ENCODE peak calls at places on chromosomes 13 and 19, in five cellular contexts. T, E, K, F and U are unnamed samples.

GRCh38 chr19:6236310-6237291 is 43.2 kb downstream of the MLLT1 start:
- DNase-seq in F (no peak), E (peak; percentile 71), K (no peak), T (peak; percentile 90), U (no peak)

GRCh38 chr19:41595890-41596280 is 19.9 kb downstream of the CEACAM21 start:
- DNase-seq in K (no peak), E (no peak), T (no peak), F (no peak), U (no peak)

GRCh38 chr13:29497137-29497654 is 98.3 kb downstream of the SLC7A1 start:
- DNase-seq in T (no peak), F (no peak), K (peak; percentile 31), E (peak; percentile 30), U (no peak)

GRCh38 chr13:70666883-70667282 is 558.6 kb upstream of the KLHL1 start:
- DNase-seq in T (no peak), K (no peak), F (no peak), E (no peak), U (no peak)

GRCh38 chr13:103036268-103036667 is 29.9 kb downstream of the SLC10A2 start:
- DNase-seq in K (no peak), F (no peak), T (no peak), E (no peak), U (no peak)

GRCh38 chr13:73341748-73342147 is 282.9 kb downstream of the KLF5 start:
- DNase-seq in E (no peak), F (peak; percentile 10), T (no peak), K (peak; percentile 70), U (no peak)

GRCh38 chr13:85654227-85654626 is 145.0 kb downstream of the SLITRK6 start:
- DNase-seq in F (no peak), T (no peak), K (no peak), E (no peak), U (no peak)

GRCh38 chr13:20073775-20074174 is 87.1 kb downstream of the GJA3 start:
- DNase-seq in T (no peak), F (no peak), K (no peak), E (no peak), U (no peak)

GRCh38 chr13:59946924-59947323 is 216.8 kb downstream of the DIAPH3 start:
- DNase-seq in T (no peak), K (peak; percentile 9), E (no peak), F (peak; percentile 45), U (no peak)

GRCh38 chr13:50846861-50847475 is 3.5 kb upstream of the DLEU7 start:
- DNase-seq in E (no peak), K (no peak), T (no peak), F (no peak), U (no peak)

GRCh38 chr13:52162279-52163101 is 3.1 kb upstream of the NEK3 start:
- DNase-seq in K (peak; percentile 42), E (no peak), T (no peak), F (no peak), U (no peak)

GRCh38 chr19:34461375-34462100 is 20.0 kb upstream of the WTIP start:
- DNase-seq in E (no peak), F (no peak), T (no peak), K (peak; percentile 45), U (no peak)

GRCh38 chr19:6890421-6890913 is 3.1 kb downstream of the ADGRE1 start:
- DNase-seq in E (no peak), T (no peak), F (no peak), K (no peak), U (no peak)

GRCh38 chr19:6033744-6034264 is 55.9 kb upstream of the RANBP3 start:
- DNase-seq in T (no peak), F (no peak), E (no peak), K (no peak), U (no peak)

GRCh38 chr19:1355974-1356865 is 27.5 kb upstream of the NDUFS7 start:
- DNase-seq in K (no peak), F (no peak), T (no peak), E (peak; percentile 43), U (no peak)

GRCh38 chr13:45564108-45564507 is 51.4 kb downstream of the ERICH6B start:
- DNase-seq in T (peak; percentile 46), F (peak; percentile 3), K (peak; percentile 66), E (no peak), U (peak; percentile 37)

GRCh38 chr13:23950736-23951510 is 53.6 kb upstream of the C1QTNF9B start:
- DNase-seq in K (no peak), T (no peak), E (no peak), F (no peak), U (no peak)

DNA sequence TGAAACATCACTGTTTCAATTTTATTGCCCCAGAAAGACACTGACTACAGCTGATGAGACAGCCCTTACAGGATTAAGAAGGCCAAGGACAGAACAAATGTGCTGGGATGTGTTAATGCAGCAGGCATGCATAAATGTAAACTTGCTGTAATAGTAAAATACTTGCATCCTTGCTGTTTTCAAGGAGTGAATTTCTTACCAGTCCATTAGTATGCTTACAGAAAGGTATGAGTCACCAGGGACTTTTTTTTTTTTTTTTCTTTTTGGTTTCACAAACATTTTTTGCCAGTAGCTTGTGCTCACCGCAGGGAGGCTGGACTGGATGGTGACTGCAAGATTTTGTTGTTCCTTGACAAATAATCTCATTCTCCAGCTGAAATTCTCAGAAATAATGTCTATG is 55.1 kb downstream of the GPR180 start:
- DNase-seq in F (peak; percentile 93), E (no peak), K (peak; percentile 92), T (no peak), U (peak; percentile 48)
- TF ChIP-seq CTCF in F (peak; percentile 20), E (no peak), K (peak; percentile 36), T (no peak), U (no peak)

GRCh38 chr19:50723069-50723468 is at the start of gene CLEC11A:
- DNase-seq in T (no peak), F (peak; percentile 44), E (peak; percentile 38), K (peak; percentile 61), U (no peak)
- H3K4me3 ChIP-seq in T (no peak within 1 kb of the TSS), F (peak within 1 kb of the TSS; percentile 88), E (peak within 1 kb of the TSS; percentile 52), K (peak within 1 kb of the TSS; percentile 69), U (peak within 1 kb of the TSS; percentile 81)

GRCh38 chr13:43304945-43305344 is 281.6 kb downstream of the DNAJC15 start:
- DNase-seq in K (no peak), E (no peak), F (no peak), T (no peak), U (no peak)

GRCh38 chr13:43304449-43304848 is 281.1 kb downstream of the DNAJC15 start:
- DNase-seq in E (no peak), T (no peak), F (no peak), K (no peak), U (no peak)

GRCh38 chr13:43301341-43301969 is 278.1 kb downstream of the DNAJC15 start:
- DNase-seq in F (no peak), E (no peak), K (no peak), T (no peak), U (no peak)

GRCh38 chr13:43305416-43305815 is 282.0 kb downstream of the DNAJC15 start:
- DNase-seq in F (no peak), K (peak; percentile 74), E (no peak), T (no peak), U (no peak)

DNA sequence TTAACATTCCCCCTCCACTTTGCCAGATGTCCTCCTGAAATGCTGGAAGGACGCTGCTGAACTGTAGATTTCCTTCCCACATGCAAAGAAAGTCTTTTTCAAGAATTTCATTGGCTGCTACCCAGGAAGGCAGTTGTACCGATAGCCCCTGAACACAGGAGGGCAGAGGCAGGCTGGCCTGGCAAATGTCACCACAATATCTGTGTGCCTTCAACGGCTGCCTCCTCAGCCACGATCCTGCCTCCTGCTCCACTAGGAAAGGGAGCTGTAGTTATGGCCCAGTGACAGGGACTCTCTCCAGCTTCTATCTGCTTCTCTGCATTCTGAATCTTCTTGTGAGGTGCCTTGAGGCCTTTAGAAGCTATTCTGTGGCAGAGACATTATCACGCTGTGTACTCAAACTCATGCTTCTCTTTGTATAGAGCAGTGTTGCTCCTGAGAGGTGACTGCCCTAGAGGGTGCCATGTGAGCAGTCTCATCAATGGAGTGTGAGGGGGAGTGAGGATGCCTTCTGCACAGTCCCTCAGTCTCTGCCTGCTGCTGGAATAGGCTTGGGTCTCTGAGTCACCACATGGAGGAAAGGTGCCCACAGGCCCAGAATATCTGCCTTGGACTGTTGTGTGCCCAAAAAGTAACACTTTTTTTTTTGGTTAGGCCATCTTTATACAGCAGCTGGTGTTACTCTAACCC is 279.8 kb downstream of the DNAJC15 start:
- DNase-seq in F (no peak), E (peak; percentile 28), T (peak; percentile 34), K (peak; percentile 66), U (no peak)
- TF ChIP-seq CTCF in F (peak; percentile 47), E (peak; percentile 19), T (no peak), K (peak; percentile 68), U (peak; percentile 86)

DNA sequence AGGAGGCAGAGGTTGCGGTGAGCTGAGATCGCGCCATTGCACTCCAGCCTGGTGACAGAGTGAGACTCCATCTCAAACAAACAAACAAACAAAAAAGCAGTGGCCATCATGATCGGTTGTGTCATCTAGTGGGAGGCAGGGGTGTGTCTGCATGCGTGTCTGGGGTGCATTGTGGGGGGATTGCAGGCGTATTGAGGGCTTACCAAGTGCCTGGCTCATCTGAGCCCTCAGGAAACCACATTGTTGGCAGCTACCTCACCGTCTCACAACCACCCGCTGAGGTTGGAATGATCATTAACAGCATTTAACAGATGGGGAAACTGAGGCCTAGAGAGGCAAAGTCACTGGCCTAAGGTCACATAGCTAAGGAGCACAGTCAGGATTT is 30.5 kb downstream of the NFIC start:
- DNase-seq in E (no peak), K (no peak), F (no peak), T (no peak), U (no peak)
- H3K4me3 ChIP-seq in E (no peak overlapping the region), K (no peak overlapping the region), F (no peak overlapping the region), T (no peak overlapping the region), U (no peak overlapping the region)

GRCh38 chr13:41802033-41802683 is 158.8 kb downstream of the VWA8 start:
- DNase-seq in F (no peak), K (no peak), E (no peak), T (no peak), U (no peak)
- TF ChIP-seq CTCF in F (no peak), K (no peak), E (no peak), T (no peak), U (no peak)